ENCODE peak calls at places on chromosomes 1 and 21, in eight cellular contexts. J, P, W, X, E, U, G and C are unnamed samples.

GRCh38 chr1:101964708-101965107 is 32.0 kb downstream of the OLFM3 start:
- DNase-seq in J (no peak), P (no peak), W (no peak), X (no peak), E (no peak), U (no peak), G (no peak), C (no peak)

GRCh38 chr1:175493999-175494336 is 249.4 kb downstream of the TNR start:
- DNase-seq in J (no peak), P (no peak), W (no peak), X (no peak), E (no peak), U (peak; percentile 73), G (no peak), C (no peak)

GRCh38 chr1:59552001-59552400 is 255.1 kb downstream of the FGGY start:
- DNase-seq in J (no peak), P (no peak), W (no peak), X (no peak), E (no peak), U (no peak), G (no peak), C (no peak)

GRCh38 chr1:19130476-19130875 is 79.6 kb downstream of the UBR4 start:
- DNase-seq in J (no peak), P (no peak), W (no peak), X (no peak), E (no peak), U (no peak), G (no peak), C (no peak)

GRCh38 chr1:85258536-85259117 is 835 bp downstream of the C1orf52 start:
- DNase-seq in J (no peak), P (no peak), W (no peak), X (no peak), E (peak; percentile 19), U (no peak), G (no peak), C (no peak)

GRCh38 chr1:209900734-209901133 is 37.3 kb upstream of the SYT14 start:
- DNase-seq in J (no peak), P (no peak), W (no peak), X (no peak), E (peak; percentile 78), U (no peak), G (peak; percentile 48), C (no peak)

GRCh38 chr1:85607126-85607912 is 26.8 kb downstream of the CCN1 start:
- DNase-seq in J (no peak), P (no peak), W (no peak), X (peak; percentile 100), E (peak; percentile 91), U (no peak), G (peak; percentile 100), C (no peak)

GRCh38 chr1:157496121-157496526 is 56.2 kb downstream of the FCRL5 start:
- DNase-seq in J (no peak), P (peak; percentile 5), W (no peak), X (no peak), E (peak; percentile 50), U (peak; percentile 4), G (peak; percentile 29), C (no peak)

GRCh38 chr21:38048241-38048640 is 132.0 kb upstream of the KCNJ6 start:
- DNase-seq in J (no peak), P (no peak), W (no peak), X (no peak), E (no peak), U (no peak), G (no peak), C (no peak)

GRCh38 chr1:233613252-233614172 is at the start of gene KCNK1:
- DNase-seq in J (peak; percentile 71), P (no peak), W (peak; percentile 86), X (peak; percentile 91), E (peak; percentile 94), U (peak; percentile 49), G (peak; percentile 82), C (peak; percentile 63)

GRCh38 chr1:151606384-151606783 is 5.5 kb upstream of the SNX27 start:
- DNase-seq in J (no peak), P (no peak), W (no peak), X (no peak), E (peak; percentile 95), U (no peak), G (peak; percentile 12), C (no peak)

GRCh38 chr1:219518906-219519248 is 94.0 kb downstream of the ZC3H11B start:
- DNase-seq in J (no peak), P (no peak), W (no peak), X (no peak), E (no peak), U (no peak), G (peak; percentile 61), C (no peak)

GRCh38 chr1:182845894-182846293 is 6.7 kb downstream of the DHX9 start:
- DNase-seq in J (no peak), P (no peak), W (no peak), X (no peak), E (no peak), U (no peak), G (no peak), C (no peak)